ENCODE peak calls at places on chromosomes 7 and 10, in nine cellular contexts. One of them, this sample, is unnamed.

GRCh38 chr10:32169556-32169955 is 113.3 kb upstream of the KIF5B start:
- DNase-seq in lower leg skin: no peak
- DNase-seq in BJ: no peak
- DNase-seq in brain microvascular endothelial cell: no peak
- DNase-seq in lung: no peak
- DNase-seq in psoas muscle: no peak
- DNase-seq in CD4-positive, alpha-beta T cell: no peak
- DNase-seq in MM.1S: no peak
- DNase-seq in glutamatergic neuron: no peak
- DNase-seq in this sample: no peak

GRCh38 chr7:77415822-77416620 is at the start of gene GSAP:
- DNase-seq in glutamatergic neuron: peak; percentile 47
- DNase-seq in lung: peak; percentile 75
- DNase-seq in MM.1S: peak; percentile 80
- DNase-seq in BJ: no peak
- DNase-seq in CD4-positive, alpha-beta T cell: peak; percentile 20
- DNase-seq in lower leg skin: peak; percentile 90
- DNase-seq in psoas muscle: peak; percentile 62
- DNase-seq in brain microvascular endothelial cell: no peak
- DNase-seq in this sample: no peak

GRCh38 chr10:23413629-23414089 is 25.2 kb upstream of the OTUD1 start:
- DNase-seq in brain microvascular endothelial cell: no peak
- DNase-seq in psoas muscle: no peak
- DNase-seq in CD4-positive, alpha-beta T cell: no peak
- DNase-seq in lower leg skin: no peak
- DNase-seq in BJ: no peak
- DNase-seq in glutamatergic neuron: no peak
- DNase-seq in MM.1S: peak; percentile 37
- DNase-seq in lung: no peak
- DNase-seq in this sample: no peak

GRCh38 chr10:34768261-34768971 is 46.7 kb downstream of the PARD3 start:
- DNase-seq in glutamatergic neuron: no peak
- DNase-seq in lower leg skin: peak; percentile 92
- DNase-seq in BJ: no peak
- DNase-seq in MM.1S: no peak
- DNase-seq in CD4-positive, alpha-beta T cell: no peak
- DNase-seq in psoas muscle: peak; percentile 77
- DNase-seq in lung: peak; percentile 82
- DNase-seq in brain microvascular endothelial cell: no peak
- DNase-seq in this sample: peak; percentile 40

GRCh38 chr7:27223941-27224590 is 18.5 kb upstream of the EVX1 start:
- DNase-seq in psoas muscle: no peak
- DNase-seq in BJ: no peak
- DNase-seq in MM.1S: no peak
- DNase-seq in lung: no peak
- DNase-seq in lower leg skin: no peak
- DNase-seq in CD4-positive, alpha-beta T cell: no peak
- DNase-seq in brain microvascular endothelial cell: no peak
- DNase-seq in glutamatergic neuron: no peak
- DNase-seq in this sample: no peak

GRCh38 chr10:17053513-17053912 is 76.1 kb downstream of the CUBN start:
- DNase-seq in BJ: no peak
- DNase-seq in CD4-positive, alpha-beta T cell: no peak
- DNase-seq in psoas muscle: no peak
- DNase-seq in lung: no peak
- DNase-seq in brain microvascular endothelial cell: no peak
- DNase-seq in lower leg skin: no peak
- DNase-seq in MM.1S: peak; percentile 11
- DNase-seq in glutamatergic neuron: no peak
- DNase-seq in this sample: no peak

GRCh38 chr7:21041252-21041651 is 254.6 kb upstream of the SP8 start:
- DNase-seq in CD4-positive, alpha-beta T cell: no peak
- DNase-seq in glutamatergic neuron: no peak
- DNase-seq in MM.1S: no peak
- DNase-seq in lung: no peak
- DNase-seq in lower leg skin: no peak
- DNase-seq in psoas muscle: no peak
- DNase-seq in brain microvascular endothelial cell: no peak
- DNase-seq in BJ: no peak
- DNase-seq in this sample: no peak

GRCh38 chr7:29879609-29880008 is 73.3 kb downstream of the WIPF3 start:
- DNase-seq in lung: no peak
- DNase-seq in CD4-positive, alpha-beta T cell: no peak
- DNase-seq in brain microvascular endothelial cell: peak; percentile 64
- DNase-seq in lower leg skin: no peak
- DNase-seq in MM.1S: no peak
- DNase-seq in glutamatergic neuron: no peak
- DNase-seq in BJ: no peak
- DNase-seq in psoas muscle: peak; percentile 46
- DNase-seq in this sample: no peak

GRCh38 chr7:51023547-51023946 is 240.9 kb upstream of the GRB10 start:
- DNase-seq in lung: no peak
- DNase-seq in CD4-positive, alpha-beta T cell: no peak
- DNase-seq in glutamatergic neuron: peak; percentile 45
- DNase-seq in brain microvascular endothelial cell: no peak
- DNase-seq in psoas muscle: no peak
- DNase-seq in BJ: no peak
- DNase-seq in lower leg skin: peak; percentile 72
- DNase-seq in MM.1S: no peak
- DNase-seq in this sample: no peak

GRCh38 chr10:103188853-103189252 is 4.2 kb downstream of the NT5C2 start:
- DNase-seq in MM.1S: no peak
- DNase-seq in BJ: no peak
- DNase-seq in brain microvascular endothelial cell: no peak
- DNase-seq in glutamatergic neuron: no peak
- DNase-seq in lower leg skin: no peak
- DNase-seq in CD4-positive, alpha-beta T cell: no peak
- DNase-seq in psoas muscle: no peak
- DNase-seq in lung: no peak
- DNase-seq in this sample: no peak

GRCh38 chr10:93921338-93921737 is 27.6 kb downstream of the SLC35G1 start:
- DNase-seq in glutamatergic neuron: peak; percentile 20
- DNase-seq in psoas muscle: no peak
- DNase-seq in BJ: no peak
- DNase-seq in CD4-positive, alpha-beta T cell: peak; percentile 15
- DNase-seq in lung: no peak
- DNase-seq in brain microvascular endothelial cell: no peak
- DNase-seq in MM.1S: peak; percentile 17
- DNase-seq in lower leg skin: no peak
- DNase-seq in this sample: no peak

GRCh38 chr10:6179078-6179477 is 23.7 kb upstream of the PFKFB3 start:
- DNase-seq in lower leg skin: no peak
- DNase-seq in BJ: no peak
- DNase-seq in MM.1S: no peak
- DNase-seq in psoas muscle: no peak
- DNase-seq in glutamatergic neuron: no peak
- DNase-seq in CD4-positive, alpha-beta T cell: no peak
- DNase-seq in brain microvascular endothelial cell: no peak
- DNase-seq in lung: no peak
- DNase-seq in this sample: no peak

GRCh38 chr10:60572511-60573194 is 183.0 kb upstream of the ANK3 start:
- DNase-seq in lower leg skin: no peak
- DNase-seq in BJ: peak; percentile 5
- DNase-seq in MM.1S: peak; percentile 15
- DNase-seq in glutamatergic neuron: peak; percentile 53
- DNase-seq in CD4-positive, alpha-beta T cell: no peak
- DNase-seq in lung: no peak
- DNase-seq in brain microvascular endothelial cell: peak; percentile 70
- DNase-seq in psoas muscle: no peak
- DNase-seq in this sample: no peak

GRCh38 chr7:142349670-142350405 is 92.0 kb upstream of the PRSS58 start:
- DNase-seq in lower leg skin: no peak
- DNase-seq in brain microvascular endothelial cell: no peak
- DNase-seq in CD4-positive, alpha-beta T cell: no peak
- DNase-seq in lung: no peak
- DNase-seq in MM.1S: no peak
- DNase-seq in glutamatergic neuron: no peak
- DNase-seq in psoas muscle: no peak
- DNase-seq in BJ: no peak
- DNase-seq in this sample: no peak

GRCh38 chr7:81385370-81385769 is 384.5 kb downstream of the HGF start:
- DNase-seq in glutamatergic neuron: no peak
- DNase-seq in brain microvascular endothelial cell: no peak
- DNase-seq in psoas muscle: no peak
- DNase-seq in BJ: no peak
- DNase-seq in CD4-positive, alpha-beta T cell: no peak
- DNase-seq in MM.1S: no peak
- DNase-seq in lower leg skin: no peak
- DNase-seq in lung: no peak
- DNase-seq in this sample: no peak

GRCh38 chr7:81383848-81384247 is 386.0 kb downstream of the HGF start:
- DNase-seq in brain microvascular endothelial cell: peak; percentile 7
- DNase-seq in MM.1S: no peak
- DNase-seq in glutamatergic neuron: no peak
- DNase-seq in psoas muscle: no peak
- DNase-seq in lower leg skin: no peak
- DNase-seq in CD4-positive, alpha-beta T cell: no peak
- DNase-seq in lung: no peak
- DNase-seq in BJ: no peak
- DNase-seq in this sample: no peak
- TF ChIP-seq CTCF in brain microvascular endothelial cell: no peak
- TF ChIP-seq CTCF in MM.1S: no peak
- TF ChIP-seq CTCF in glutamatergic neuron: no peak
- TF ChIP-seq CTCF in psoas muscle: no peak
- TF ChIP-seq CTCF in lower leg skin: no peak
- TF ChIP-seq CTCF in CD4-positive, alpha-beta T cell: no peak
- TF ChIP-seq CTCF in lung: no peak
- TF ChIP-seq CTCF in BJ: no peak
- TF ChIP-seq CTCF in this sample: no peak

GRCh38 chr10:69957516-69958231 is 95.0 kb upstream of the MACROH2A2 start:
- DNase-seq in brain microvascular endothelial cell: no peak
- DNase-seq in CD4-positive, alpha-beta T cell: no peak
- DNase-seq in psoas muscle: no peak
- DNase-seq in glutamatergic neuron: no peak
- DNase-seq in MM.1S: no peak
- DNase-seq in lung: no peak
- DNase-seq in BJ: no peak
- DNase-seq in lower leg skin: peak; percentile 76
- DNase-seq in this sample: no peak
- TF ChIP-seq CTCF in brain microvascular endothelial cell: no peak
- TF ChIP-seq CTCF in CD4-positive, alpha-beta T cell: no peak
- TF ChIP-seq CTCF in psoas muscle: no peak
- TF ChIP-seq CTCF in glutamatergic neuron: no peak
- TF ChIP-seq CTCF in MM.1S: no peak
- TF ChIP-seq CTCF in lung: no peak
- TF ChIP-seq CTCF in BJ: no peak
- TF ChIP-seq CTCF in lower leg skin: no peak
- TF ChIP-seq CTCF in this sample: no peak

GRCh38 chr10:73873163-73873842 is 1.1 kb downstream of the CAMK2G start:
- DNase-seq in lower leg skin: no peak
- DNase-seq in BJ: no peak
- DNase-seq in brain microvascular endothelial cell: no peak
- DNase-seq in psoas muscle: no peak
- DNase-seq in MM.1S: peak; percentile 3
- DNase-seq in CD4-positive, alpha-beta T cell: no peak
- DNase-seq in glutamatergic neuron: no peak
- DNase-seq in lung: no peak
- DNase-seq in this sample: no peak

GRCh38 chr10:73874267-73875138 is at the start of gene CAMK2G:
- DNase-seq in lung: peak; percentile 83
- DNase-seq in MM.1S: peak; percentile 81
- DNase-seq in BJ: no peak
- DNase-seq in psoas muscle: peak; percentile 89
- DNase-seq in glutamatergic neuron: peak; percentile 78
- DNase-seq in CD4-positive, alpha-beta T cell: peak; percentile 72
- DNase-seq in brain microvascular endothelial cell: peak; percentile 68
- DNase-seq in lower leg skin: peak; percentile 95
- DNase-seq in this sample: peak; percentile 61

GRCh38 chr10:73871295-73871914 is 3.0 kb downstream of the CAMK2G start:
- DNase-seq in lower leg skin: no peak
- DNase-seq in CD4-positive, alpha-beta T cell: no peak
- DNase-seq in BJ: no peak
- DNase-seq in brain microvascular endothelial cell: no peak
- DNase-seq in lung: no peak
- DNase-seq in MM.1S: no peak
- DNase-seq in glutamatergic neuron: no peak
- DNase-seq in psoas muscle: no peak
- DNase-seq in this sample: no peak

GRCh38 chr10:73873843-73874215 is 526 bp downstream of the CAMK2G start:
- DNase-seq in CD4-positive, alpha-beta T cell: no peak
- DNase-seq in lung: no peak
- DNase-seq in glutamatergic neuron: peak; percentile 53
- DNase-seq in BJ: no peak
- DNase-seq in MM.1S: peak; percentile 6
- DNase-seq in brain microvascular endothelial cell: no peak
- DNase-seq in psoas muscle: no peak
- DNase-seq in lower leg skin: no peak
- DNase-seq in this sample: no peak

DNA sequence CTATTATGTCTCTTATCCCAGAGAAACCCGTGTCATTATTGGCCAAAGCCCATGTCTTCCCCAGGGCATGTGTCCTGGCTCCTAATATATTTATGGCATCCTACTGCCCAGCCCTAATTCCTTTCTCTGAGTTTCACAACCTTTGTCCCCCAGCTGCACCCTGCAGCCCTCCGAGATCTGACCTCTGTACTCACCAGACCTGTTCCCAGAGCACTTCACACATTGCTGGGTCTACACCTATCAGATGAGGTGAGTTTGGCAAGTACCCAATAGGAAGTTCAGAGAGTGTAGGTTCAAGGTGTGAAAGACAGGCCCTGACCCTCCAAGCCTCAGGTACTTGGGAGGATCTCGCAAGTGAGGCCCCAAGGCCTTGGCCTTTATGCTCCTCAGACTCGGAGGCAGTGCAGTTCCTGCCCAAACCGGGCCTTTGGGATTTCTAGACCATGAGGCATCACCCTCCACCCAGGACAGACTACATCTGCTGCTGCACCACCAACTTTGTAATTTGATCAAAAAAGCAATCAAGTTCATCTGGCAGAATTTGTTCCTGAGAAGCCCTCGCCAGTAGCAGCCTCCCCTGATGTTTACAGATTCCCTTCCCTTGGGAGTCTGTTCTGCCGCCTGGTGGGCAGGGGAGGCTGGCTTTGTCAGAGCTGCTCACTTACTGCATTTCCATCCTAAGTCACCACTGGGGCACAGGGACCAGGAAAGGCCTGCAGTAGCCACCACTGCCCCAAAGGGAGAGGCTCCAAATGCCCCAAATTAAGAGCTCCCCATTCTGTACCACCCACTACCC is 2.2 kb downstream of the CAMK2G start:
- DNase-seq in glutamatergic neuron: no peak
- DNase-seq in lower leg skin: no peak
- DNase-seq in CD4-positive, alpha-beta T cell: no peak
- DNase-seq in brain microvascular endothelial cell: peak; percentile 27
- DNase-seq in psoas muscle: no peak
- DNase-seq in MM.1S: no peak
- DNase-seq in lung: peak; percentile 71
- DNase-seq in BJ: no peak
- DNase-seq in this sample: peak; percentile 56
- TF ChIP-seq CTCF in glutamatergic neuron: no peak
- TF ChIP-seq CTCF in lower leg skin: no peak
- TF ChIP-seq CTCF in CD4-positive, alpha-beta T cell: no peak
- TF ChIP-seq CTCF in brain microvascular endothelial cell: peak; percentile 63
- TF ChIP-seq CTCF in psoas muscle: peak; percentile 4
- TF ChIP-seq CTCF in MM.1S: no peak
- TF ChIP-seq CTCF in lung: no peak
- TF ChIP-seq CTCF in BJ: peak; percentile 56
- TF ChIP-seq CTCF in this sample: peak; percentile 59

DNA sequence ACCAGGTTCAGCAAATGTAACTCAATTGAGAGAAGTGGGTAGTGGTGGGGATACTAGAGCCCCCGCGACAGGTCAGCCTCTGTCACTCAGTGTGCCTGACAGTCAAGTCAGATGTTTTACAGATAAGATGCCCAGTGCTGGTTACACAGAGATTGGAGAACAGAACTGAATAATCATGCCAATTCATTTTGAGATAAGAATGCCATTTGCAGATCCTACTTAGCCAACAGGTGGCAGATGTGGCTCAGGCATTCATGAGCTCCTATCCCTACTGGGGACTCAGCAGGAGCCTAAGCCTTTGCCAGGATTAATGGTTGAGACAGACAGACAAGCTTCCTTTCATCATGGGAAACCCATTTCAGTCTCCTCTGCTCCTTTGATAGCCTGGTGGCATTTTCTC is 137.8 kb downstream of the MAPK8 start:
- DNase-seq in MM.1S: no peak
- DNase-seq in lower leg skin: no peak
- DNase-seq in CD4-positive, alpha-beta T cell: no peak
- DNase-seq in BJ: no peak
- DNase-seq in lung: no peak
- DNase-seq in brain microvascular endothelial cell: peak; percentile 28
- DNase-seq in glutamatergic neuron: no peak
- DNase-seq in psoas muscle: no peak
- DNase-seq in this sample: no peak
- TF ChIP-seq CTCF in MM.1S: no peak
- TF ChIP-seq CTCF in lower leg skin: no peak
- TF ChIP-seq CTCF in CD4-positive, alpha-beta T cell: no peak
- TF ChIP-seq CTCF in BJ: peak; percentile 30
- TF ChIP-seq CTCF in lung: no peak
- TF ChIP-seq CTCF in brain microvascular endothelial cell: peak; percentile 45
- TF ChIP-seq CTCF in glutamatergic neuron: no peak
- TF ChIP-seq CTCF in psoas muscle: peak; percentile 21
- TF ChIP-seq CTCF in this sample: peak; percentile 10

This sample was measured in AG09319.